ENCODE peak calls at places on chromosomes 5 and 9, in ten cellular contexts. One of them, this sample, is unnamed.

GRCh38 chr9:133580971-133581370 is 28.2 kb downstream of the FAM163B start:
- DNase-seq in A549: no peak
- DNase-seq in psoas muscle: no peak
- DNase-seq in epithelial cell of proximal tubule: no peak
- DNase-seq in dorsolateral prefrontal cortex: no peak
- DNase-seq in fibroblast of the aortic adventitia: no peak
- DNase-seq in left lung: no peak
- DNase-seq in fibroblast of pulmonary artery: no peak
- DNase-seq in SK-N-SH: no peak
- DNase-seq in heart right ventricle: no peak
- DNase-seq in this sample: no peak

GRCh38 chr5:43336159-43336558 is 22.9 kb upstream of the HMGCS1 start:
- DNase-seq in A549: peak
- DNase-seq in psoas muscle: no peak
- DNase-seq in epithelial cell of proximal tubule: no peak
- DNase-seq in dorsolateral prefrontal cortex: no peak
- DNase-seq in fibroblast of the aortic adventitia: no peak
- DNase-seq in left lung: no peak
- DNase-seq in fibroblast of pulmonary artery: no peak
- DNase-seq in SK-N-SH: no peak
- DNase-seq in heart right ventricle: no peak
- DNase-seq in this sample: no peak

GRCh38 chr5:75051217-75051751 is 1.1 kb downstream of the GCNT4 start:
- DNase-seq in A549: no peak
- DNase-seq in psoas muscle: no peak
- DNase-seq in epithelial cell of proximal tubule: no peak
- DNase-seq in dorsolateral prefrontal cortex: no peak
- DNase-seq in fibroblast of the aortic adventitia: no peak
- DNase-seq in left lung: no peak
- DNase-seq in fibroblast of pulmonary artery: no peak
- DNase-seq in SK-N-SH: no peak
- DNase-seq in heart right ventricle: no peak
- DNase-seq in this sample: no peak

GRCh38 chr9:126723807-126724172 is 81.0 kb upstream of the ZBTB43 start:
- DNase-seq in A549: no peak
- DNase-seq in psoas muscle: no peak
- DNase-seq in epithelial cell of proximal tubule: no peak
- DNase-seq in dorsolateral prefrontal cortex: peak
- DNase-seq in fibroblast of the aortic adventitia: no peak
- DNase-seq in left lung: no peak
- DNase-seq in fibroblast of pulmonary artery: no peak
- DNase-seq in SK-N-SH: peak
- DNase-seq in heart right ventricle: no peak
- DNase-seq in this sample: no peak

GRCh38 chr5:95620030-95620869 is at the start of gene GPR150:
- DNase-seq in A549: peak
- DNase-seq in psoas muscle: peak
- DNase-seq in epithelial cell of proximal tubule: no peak
- DNase-seq in dorsolateral prefrontal cortex: no peak
- DNase-seq in fibroblast of the aortic adventitia: no peak
- DNase-seq in left lung: peak
- DNase-seq in fibroblast of pulmonary artery: peak
- DNase-seq in SK-N-SH: peak
- DNase-seq in heart right ventricle: peak
- DNase-seq in this sample: no peak

GRCh38 chr5:157744055-157745011 is 821 bp downstream of the LSM11 start:
- DNase-seq in A549: no peak
- DNase-seq in psoas muscle: no peak
- DNase-seq in epithelial cell of proximal tubule: no peak
- DNase-seq in dorsolateral prefrontal cortex: no peak
- DNase-seq in fibroblast of the aortic adventitia: no peak
- DNase-seq in left lung: peak
- DNase-seq in fibroblast of pulmonary artery: no peak
- DNase-seq in SK-N-SH: peak
- DNase-seq in heart right ventricle: peak
- DNase-seq in this sample: no peak

GRCh38 chr5:142023836-142024235 is 11.0 kb upstream of the GNPDA1 start:
- DNase-seq in A549: no peak
- DNase-seq in psoas muscle: no peak
- DNase-seq in epithelial cell of proximal tubule: no peak
- DNase-seq in dorsolateral prefrontal cortex: no peak
- DNase-seq in fibroblast of the aortic adventitia: no peak
- DNase-seq in left lung: no peak
- DNase-seq in fibroblast of pulmonary artery: no peak
- DNase-seq in SK-N-SH: no peak
- DNase-seq in heart right ventricle: no peak
- DNase-seq in this sample: no peak

GRCh38 chr9:137697193-137697592 is 78.4 kb downstream of the EHMT1 start:
- DNase-seq in A549: no peak
- DNase-seq in psoas muscle: no peak
- DNase-seq in epithelial cell of proximal tubule: no peak
- DNase-seq in dorsolateral prefrontal cortex: no peak
- DNase-seq in fibroblast of the aortic adventitia: no peak
- DNase-seq in left lung: no peak
- DNase-seq in fibroblast of pulmonary artery: no peak
- DNase-seq in SK-N-SH: peak
- DNase-seq in heart right ventricle: no peak
- DNase-seq in this sample: no peak

GRCh38 chr5:6185574-6185973 is 192.8 kb downstream of the MED10 start:
- DNase-seq in A549: no peak
- DNase-seq in psoas muscle: no peak
- DNase-seq in epithelial cell of proximal tubule: no peak
- DNase-seq in dorsolateral prefrontal cortex: no peak
- DNase-seq in fibroblast of the aortic adventitia: no peak
- DNase-seq in left lung: no peak
- DNase-seq in fibroblast of pulmonary artery: no peak
- DNase-seq in SK-N-SH: no peak
- DNase-seq in heart right ventricle: no peak
- DNase-seq in this sample: no peak

GRCh38 chr5:5430136-5430535 is 7.7 kb downstream of the ICE1 start:
- DNase-seq in A549: no peak
- DNase-seq in psoas muscle: no peak
- DNase-seq in epithelial cell of proximal tubule: no peak
- DNase-seq in dorsolateral prefrontal cortex: no peak
- DNase-seq in fibroblast of the aortic adventitia: peak
- DNase-seq in left lung: no peak
- DNase-seq in fibroblast of pulmonary artery: no peak
- DNase-seq in SK-N-SH: no peak
- DNase-seq in heart right ventricle: no peak
- DNase-seq in this sample: no peak

GRCh38 chr9:127336086-127336485 is 60.9 kb upstream of the SLC2A8 start:
- DNase-seq in A549: no peak
- DNase-seq in psoas muscle: no peak
- DNase-seq in epithelial cell of proximal tubule: no peak
- DNase-seq in dorsolateral prefrontal cortex: no peak
- DNase-seq in fibroblast of the aortic adventitia: peak
- DNase-seq in left lung: no peak
- DNase-seq in fibroblast of pulmonary artery: no peak
- DNase-seq in SK-N-SH: no peak
- DNase-seq in heart right ventricle: no peak
- DNase-seq in this sample: no peak

GRCh38 chr9:14031015-14031414 is 282.9 kb downstream of the NFIB start:
- DNase-seq in A549: no peak
- DNase-seq in psoas muscle: no peak
- DNase-seq in epithelial cell of proximal tubule: no peak
- DNase-seq in dorsolateral prefrontal cortex: no peak
- DNase-seq in fibroblast of the aortic adventitia: peak
- DNase-seq in left lung: no peak
- DNase-seq in fibroblast of pulmonary artery: peak
- DNase-seq in SK-N-SH: no peak
- DNase-seq in heart right ventricle: peak
- DNase-seq in this sample: no peak

GRCh38 chr9:38008168-38009034 is 60.6 kb downstream of the SHB start:
- DNase-seq in A549: peak
- DNase-seq in psoas muscle: peak
- DNase-seq in epithelial cell of proximal tubule: peak
- DNase-seq in dorsolateral prefrontal cortex: no peak
- DNase-seq in fibroblast of the aortic adventitia: peak
- DNase-seq in left lung: peak
- DNase-seq in fibroblast of pulmonary artery: peak
- DNase-seq in SK-N-SH: no peak
- DNase-seq in heart right ventricle: no peak
- DNase-seq in this sample: no peak

GRCh38 chr9:34510032-34510431 is 12.8 kb downstream of the ENHO start:
- DNase-seq in A549: no peak
- DNase-seq in psoas muscle: no peak
- DNase-seq in epithelial cell of proximal tubule: no peak
- DNase-seq in dorsolateral prefrontal cortex: no peak
- DNase-seq in fibroblast of the aortic adventitia: no peak
- DNase-seq in left lung: no peak
- DNase-seq in fibroblast of pulmonary artery: no peak
- DNase-seq in SK-N-SH: no peak
- DNase-seq in heart right ventricle: no peak
- DNase-seq in this sample: peak

GRCh38 chr5:131209175-131209505 is 38.4 kb downstream of the LYRM7 start:
- DNase-seq in A549: no peak
- DNase-seq in psoas muscle: no peak
- DNase-seq in epithelial cell of proximal tubule: no peak
- DNase-seq in dorsolateral prefrontal cortex: no peak
- DNase-seq in fibroblast of the aortic adventitia: no peak
- DNase-seq in left lung: no peak
- DNase-seq in fibroblast of pulmonary artery: no peak
- DNase-seq in SK-N-SH: no peak
- DNase-seq in heart right ventricle: no peak
- DNase-seq in this sample: no peak

GRCh38 chr5:147442134-147442726 is 67.6 kb downstream of the DPYSL3 start:
- DNase-seq in A549: no peak
- DNase-seq in psoas muscle: no peak
- DNase-seq in epithelial cell of proximal tubule: no peak
- DNase-seq in dorsolateral prefrontal cortex: no peak
- DNase-seq in fibroblast of the aortic adventitia: no peak
- DNase-seq in left lung: no peak
- DNase-seq in fibroblast of pulmonary artery: peak
- DNase-seq in SK-N-SH: no peak
- DNase-seq in heart right ventricle: no peak
- DNase-seq in this sample: no peak

GRCh38 chr9:90838098-90838497 is 36.5 kb downstream of the SYK start:
- DNase-seq in A549: no peak
- DNase-seq in psoas muscle: no peak
- DNase-seq in epithelial cell of proximal tubule: no peak
- DNase-seq in dorsolateral prefrontal cortex: no peak
- DNase-seq in fibroblast of the aortic adventitia: no peak
- DNase-seq in left lung: no peak
- DNase-seq in fibroblast of pulmonary artery: no peak
- DNase-seq in SK-N-SH: no peak
- DNase-seq in heart right ventricle: no peak
- DNase-seq in this sample: no peak

GRCh38 chr5:170761708-170762066 is 21.8 kb upstream of the GABRP start:
- DNase-seq in A549: no peak
- DNase-seq in psoas muscle: no peak
- DNase-seq in epithelial cell of proximal tubule: no peak
- DNase-seq in dorsolateral prefrontal cortex: no peak
- DNase-seq in fibroblast of the aortic adventitia: no peak
- DNase-seq in left lung: no peak
- DNase-seq in fibroblast of pulmonary artery: no peak
- DNase-seq in SK-N-SH: no peak
- DNase-seq in heart right ventricle: no peak
- DNase-seq in this sample: no peak
- H3K4me3 ChIP-seq in A549: no peak
- H3K4me3 ChIP-seq in psoas muscle: no peak
- H3K4me3 ChIP-seq in epithelial cell of proximal tubule: no peak
- H3K4me3 ChIP-seq in dorsolateral prefrontal cortex: no peak
- H3K4me3 ChIP-seq in fibroblast of the aortic adventitia: no peak
- H3K4me3 ChIP-seq in left lung: no peak
- H3K4me3 ChIP-seq in fibroblast of pulmonary artery: no peak
- H3K4me3 ChIP-seq in SK-N-SH: no peak
- H3K4me3 ChIP-seq in heart right ventricle: no peak
- H3K4me3 ChIP-seq in this sample: no peak

GRCh38 chr9:85215416-85215815 is 526.3 kb downstream of the AGTPBP1 start:
- DNase-seq in A549: no peak
- DNase-seq in psoas muscle: no peak
- DNase-seq in epithelial cell of proximal tubule: no peak
- DNase-seq in dorsolateral prefrontal cortex: no peak
- DNase-seq in fibroblast of the aortic adventitia: no peak
- DNase-seq in left lung: no peak
- DNase-seq in fibroblast of pulmonary artery: no peak
- DNase-seq in SK-N-SH: no peak
- DNase-seq in heart right ventricle: no peak
- DNase-seq in this sample: no peak
- TF ChIP-seq CTCF in A549: no peak
- TF ChIP-seq CTCF in psoas muscle: no peak
- TF ChIP-seq CTCF in epithelial cell of proximal tubule: no peak
- TF ChIP-seq CTCF in dorsolateral prefrontal cortex: no peak
- TF ChIP-seq CTCF in fibroblast of the aortic adventitia: no peak
- TF ChIP-seq CTCF in left lung: no peak
- TF ChIP-seq CTCF in fibroblast of pulmonary artery: no peak
- TF ChIP-seq CTCF in SK-N-SH: no peak
- TF ChIP-seq CTCF in heart right ventricle: no peak
- TF ChIP-seq CTCF in this sample: no peak

GRCh38 chr5:169637085-169637855 is at the start of gene DOCK2:
- DNase-seq in A549: no peak
- DNase-seq in psoas muscle: peak
- DNase-seq in epithelial cell of proximal tubule: no peak
- DNase-seq in dorsolateral prefrontal cortex: no peak
- DNase-seq in fibroblast of the aortic adventitia: no peak
- DNase-seq in left lung: peak
- DNase-seq in fibroblast of pulmonary artery: no peak
- DNase-seq in SK-N-SH: no peak
- DNase-seq in heart right ventricle: peak
- DNase-seq in this sample: no peak

GRCh38 chr5:169637856-169638190 is 748 bp downstream of the DOCK2 start:
- DNase-seq in A549: no peak
- DNase-seq in psoas muscle: no peak
- DNase-seq in epithelial cell of proximal tubule: no peak
- DNase-seq in dorsolateral prefrontal cortex: no peak
- DNase-seq in fibroblast of the aortic adventitia: no peak
- DNase-seq in left lung: peak
- DNase-seq in fibroblast of pulmonary artery: no peak
- DNase-seq in SK-N-SH: no peak
- DNase-seq in heart right ventricle: no peak
- DNase-seq in this sample: no peak

GRCh38 chr5:169635933-169636332 is 1.1 kb upstream of the DOCK2 start:
- DNase-seq in A549: no peak
- DNase-seq in psoas muscle: no peak
- DNase-seq in epithelial cell of proximal tubule: no peak
- DNase-seq in dorsolateral prefrontal cortex: no peak
- DNase-seq in fibroblast of the aortic adventitia: no peak
- DNase-seq in left lung: no peak
- DNase-seq in fibroblast of pulmonary artery: no peak
- DNase-seq in SK-N-SH: no peak
- DNase-seq in heart right ventricle: no peak
- DNase-seq in this sample: no peak

GRCh38 chr5:169634606-169635005 is 2.5 kb upstream of the DOCK2 start:
- DNase-seq in A549: no peak
- DNase-seq in psoas muscle: no peak
- DNase-seq in epithelial cell of proximal tubule: no peak
- DNase-seq in dorsolateral prefrontal cortex: no peak
- DNase-seq in fibroblast of the aortic adventitia: no peak
- DNase-seq in left lung: no peak
- DNase-seq in fibroblast of pulmonary artery: no peak
- DNase-seq in SK-N-SH: no peak
- DNase-seq in heart right ventricle: no peak
- DNase-seq in this sample: no peak

GRCh38 chr5:169636477-169637084 is 494 bp upstream of the DOCK2 start:
- DNase-seq in A549: no peak
- DNase-seq in psoas muscle: no peak
- DNase-seq in epithelial cell of proximal tubule: no peak
- DNase-seq in dorsolateral prefrontal cortex: no peak
- DNase-seq in fibroblast of the aortic adventitia: no peak
- DNase-seq in left lung: no peak
- DNase-seq in fibroblast of pulmonary artery: no peak
- DNase-seq in SK-N-SH: no peak
- DNase-seq in heart right ventricle: no peak
- DNase-seq in this sample: no peak
- H3K4me3 ChIP-seq in A549: no peak
- H3K4me3 ChIP-seq in psoas muscle: peak
- H3K4me3 ChIP-seq in epithelial cell of proximal tubule: peak
- H3K4me3 ChIP-seq in dorsolateral prefrontal cortex: no peak
- H3K4me3 ChIP-seq in fibroblast of the aortic adventitia: no peak
- H3K4me3 ChIP-seq in left lung: peak
- H3K4me3 ChIP-seq in fibroblast of pulmonary artery: peak
- H3K4me3 ChIP-seq in SK-N-SH: no peak
- H3K4me3 ChIP-seq in heart right ventricle: peak
- H3K4me3 ChIP-seq in this sample: no peak

GRCh38 chr5:120655828-120656435 is 191.8 kb downstream of the PRR16 start:
- DNase-seq in A549: peak
- DNase-seq in psoas muscle: no peak
- DNase-seq in epithelial cell of proximal tubule: no peak
- DNase-seq in dorsolateral prefrontal cortex: no peak
- DNase-seq in fibroblast of the aortic adventitia: peak
- DNase-seq in left lung: no peak
- DNase-seq in fibroblast of pulmonary artery: peak
- DNase-seq in SK-N-SH: no peak
- DNase-seq in heart right ventricle: no peak
- DNase-seq in this sample: no peak
- TF ChIP-seq CTCF in A549: peak
- TF ChIP-seq CTCF in psoas muscle: peak
- TF ChIP-seq CTCF in epithelial cell of proximal tubule: peak
- TF ChIP-seq CTCF in dorsolateral prefrontal cortex: peak
- TF ChIP-seq CTCF in fibroblast of the aortic adventitia: peak
- TF ChIP-seq CTCF in left lung: peak
- TF ChIP-seq CTCF in fibroblast of pulmonary artery: peak
- TF ChIP-seq CTCF in SK-N-SH: peak
- TF ChIP-seq CTCF in heart right ventricle: peak
- TF ChIP-seq CTCF in this sample: no peak

This sample was measured in lower leg skin.